ENCODE peak calls at places on chromosomes 11 and 22, in six cellular contexts. D is uterus; B is CD8-positive, alpha-beta memory T cell; A is RWPE1; S is lung; K is H9. I is an unnamed sample.

GRCh38 chr11:119684361-119685072 is 44.5 kb downstream of the NECTIN1 start:
- DNase-seq in D (no peak), B (no peak), A (peak; percentile 89), S (no peak), K (no peak), I (peak; percentile 54)

GRCh38 chr22:23207786-23208325 is 27.5 kb downstream of the BCR start:
- DNase-seq in D (no peak), B (no peak), A (no peak), S (no peak), K (no peak), I (no peak)

GRCh38 chr11:9675691-9676090 is 11.8 kb downstream of the SWAP70 start:
- DNase-seq in D (no peak), B (no peak), A (no peak), S (no peak), K (peak; percentile 70), I (no peak)

GRCh38 chr22:20615533-20616450 is 108.4 kb downstream of the MED15 start:
- DNase-seq in D (no peak), B (no peak), A (no peak), S (no peak), K (no peak), I (no peak)

GRCh38 chr11:22199243-22199642 is 6.4 kb downstream of the ANO5 start:
- DNase-seq in D (no peak), B (no peak), A (no peak), S (no peak), K (no peak), I (no peak)

GRCh38 chr11:134036484-134037092 is 32.3 kb upstream of the JAM3 start:
- DNase-seq in D (no peak), B (peak; percentile 10), A (no peak), S (no peak), K (peak; percentile 62), I (no peak)

GRCh38 chr11:96538104-96538503 is 148.3 kb downstream of the JRKL start:
- DNase-seq in D (no peak), B (no peak), A (no peak), S (no peak), K (no peak), I (no peak)

GRCh38 chr22:42114721-42115120 is 15.9 kb downstream of the CYP2D6 start:
- DNase-seq in D (no peak), B (no peak), A (no peak), S (no peak), K (peak; percentile 73), I (no peak)

GRCh38 chr11:1289211-1289935 is 20.1 kb downstream of the TOLLIP start:
- DNase-seq in D (no peak), B (no peak), A (no peak), S (no peak), K (no peak), I (no peak)

DNA sequence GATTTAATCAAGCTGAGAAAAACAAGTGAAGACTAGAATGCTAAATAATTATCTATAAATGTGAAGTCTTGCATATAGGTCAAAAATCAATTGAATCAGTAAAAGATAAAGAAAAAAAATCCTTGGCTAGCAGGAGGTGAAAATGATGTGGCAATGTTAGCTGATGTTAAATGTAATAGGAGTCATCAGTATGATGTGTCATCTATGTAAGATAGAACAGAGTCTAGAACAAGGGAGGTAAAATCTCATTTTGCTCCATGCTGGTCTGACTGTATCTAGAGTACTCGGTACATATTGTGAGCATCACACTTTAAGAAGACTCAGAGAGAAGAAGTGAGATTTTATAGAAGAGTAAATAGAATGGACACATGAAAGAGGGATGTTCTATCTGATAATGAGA is 721.2 kb downstream of the ETS1 start:
- DNase-seq in D (no peak), B (no peak), A (no peak), S (no peak), K (no peak), I (no peak)
- H3K27ac ChIP-seq in D (no peak overlapping the region), B (no peak overlapping the region), A (no peak overlapping the region), S (no peak overlapping the region), K (no peak overlapping the region), I (no peak overlapping the region)

GRCh38 chr22:17214416-17215043 is 4.7 kb downstream of the ADA2 start:
- DNase-seq in D (no peak), B (no peak), A (no peak), S (no peak), K (no peak), I (no peak)

GRCh38 chr22:17213976-17214375 is 5.3 kb downstream of the ADA2 start:
- DNase-seq in D (peak; percentile 30), B (no peak), A (no peak), S (peak; percentile 67), K (peak; percentile 62), I (no peak)

GRCh38 chr22:17217179-17217578 is 2.1 kb downstream of the ADA2 start:
- DNase-seq in D (no peak), B (no peak), A (no peak), S (no peak), K (no peak), I (no peak)

GRCh38 chr22:17222503-17222902 is 3.3 kb upstream of the ADA2 start:
- DNase-seq in D (no peak), B (no peak), A (no peak), S (no peak), K (no peak), I (no peak)

DNA sequence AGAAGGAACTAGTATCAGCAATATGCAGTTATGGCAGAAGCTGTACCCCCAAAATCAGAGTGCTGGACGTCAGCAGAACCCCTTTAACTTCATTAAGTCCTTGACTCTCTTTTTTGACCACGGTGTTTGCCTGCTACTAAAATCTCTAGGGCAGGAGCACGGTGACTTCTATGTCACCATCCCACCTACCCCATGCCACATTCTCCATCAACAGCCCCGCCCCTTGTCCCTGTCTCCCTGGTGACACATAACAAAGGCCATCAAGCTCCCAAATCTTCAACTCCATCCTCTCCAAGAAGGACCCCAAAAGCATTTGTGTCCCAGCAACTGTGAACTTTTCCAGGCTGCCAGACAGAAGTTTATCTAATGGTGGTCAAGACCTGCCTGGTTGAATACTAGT is 894 bp downstream of the ADA2 start:
- DNase-seq in D (no peak), B (no peak), A (no peak), S (no peak), K (no peak), I (no peak)
- H3K27ac ChIP-seq in D (no peak overlapping the region), B (peak overlapping the region; percentile 13), A (no peak overlapping the region), S (no peak overlapping the region), K (no peak overlapping the region), I (no peak overlapping the region)

GRCh38 chr22:46045459-46046298 is 68.7 kb upstream of the WNT7B start:
- DNase-seq in D (peak; percentile 39), B (no peak), A (no peak), S (no peak), K (no peak), I (no peak)

GRCh38 chr22:46047841-46048595 is 71.1 kb upstream of the WNT7B start:
- DNase-seq in D (peak; percentile 30), B (no peak), A (no peak), S (no peak), K (no peak), I (no peak)

GRCh38 chr22:46046299-46046685 is 69.3 kb upstream of the WNT7B start:
- DNase-seq in D (peak; percentile 31), B (no peak), A (no peak), S (no peak), K (no peak), I (no peak)

GRCh38 chr22:46044718-46045458 is 67.9 kb upstream of the WNT7B start:
- DNase-seq in D (peak; percentile 43), B (no peak), A (no peak), S (no peak), K (no peak), I (no peak)

GRCh38 chr22:46047226-46047625 is 70.3 kb upstream of the WNT7B start:
- DNase-seq in D (peak; percentile 17), B (no peak), A (no peak), S (no peak), K (peak; percentile 15), I (no peak)
- H3K27ac ChIP-seq in D (peak overlapping the region; percentile 99), B (no peak overlapping the region), A (peak overlapping the region; percentile 100), S (no peak overlapping the region), K (no peak overlapping the region), I (no peak overlapping the region)

GRCh38 chr22:50192056-50192824 is 6.5 kb downstream of the TRABD start:
- DNase-seq in D (no peak), B (no peak), A (no peak), S (no peak), K (no peak), I (peak; percentile 49)

GRCh38 chr22:50191041-50191740 is 5.5 kb downstream of the TRABD start:
- DNase-seq in D (no peak), B (peak; percentile 72), A (no peak), S (peak; percentile 50), K (no peak), I (no peak)

GRCh38 chr22:50193621-50194020 is 7.2 kb upstream of the SELENOO start:
- DNase-seq in D (no peak), B (no peak), A (no peak), S (no peak), K (no peak), I (no peak)

GRCh38 chr22:50194037-50194809 is 6.6 kb upstream of the SELENOO start:
- DNase-seq in D (no peak), B (no peak), A (no peak), S (no peak), K (no peak), I (no peak)

GRCh38 chr22:50192825-50193204 is 7.1 kb downstream of the TRABD start:
- DNase-seq in D (no peak), B (peak; percentile 30), A (no peak), S (no peak), K (no peak), I (no peak)
- H3K27ac ChIP-seq in D (no peak overlapping the region), B (no peak overlapping the region), A (peak overlapping the region; percentile 97), S (no peak overlapping the region), K (no peak overlapping the region), I (no peak overlapping the region)

GRCh38 chr22:27715078-27715477 is 86.5 kb downstream of the MN1 start:
- DNase-seq in D (no peak), B (no peak), A (no peak), S (no peak), K (no peak), I (no peak)
- H3K27ac ChIP-seq in D (no peak overlapping the region), B (no peak overlapping the region), A (peak overlapping the region; percentile 23), S (no peak overlapping the region), K (no peak overlapping the region), I (peak overlapping the region; percentile 24)

GRCh38 chr22:39270280-39270679 is 25.5 kb upstream of the PDGFB start:
- DNase-seq in D (no peak), B (no peak), A (no peak), S (no peak), K (no peak), I (no peak)

GRCh38 chr22:39267966-39268365 is 23.2 kb upstream of the PDGFB start:
- DNase-seq in D (no peak), B (no peak), A (no peak), S (no peak), K (no peak), I (no peak)

GRCh38 chr22:39266398-39267030 is 21.7 kb upstream of the PDGFB start:
- DNase-seq in D (no peak), B (no peak), A (no peak), S (no peak), K (no peak), I (no peak)

GRCh38 chr22:39269095-39269827 is 24.5 kb upstream of the PDGFB start:
- DNase-seq in D (no peak), B (no peak), A (no peak), S (no peak), K (no peak), I (no peak)

GRCh38 chr22:39268645-39269044 is 23.9 kb upstream of the PDGFB start:
- DNase-seq in D (no peak), B (no peak), A (no peak), S (no peak), K (no peak), I (no peak)
- H3K27ac ChIP-seq in D (no peak overlapping the region), B (no peak overlapping the region), A (no peak overlapping the region), S (no peak overlapping the region), K (no peak overlapping the region), I (no peak overlapping the region)

GRCh38 chr11:104846216-104846615 is 52.0 kb downstream of the CASP12 start:
- DNase-seq in D (no peak), B (no peak), A (no peak), S (no peak), K (no peak), I (no peak)
- H3K27ac ChIP-seq in D (no peak overlapping the region), B (no peak overlapping the region), A (no peak overlapping the region), S (no peak overlapping the region), K (no peak overlapping the region), I (no peak overlapping the region)